ENCODE peak calls at places on chromosomes 13 and 19, in seven cellular contexts. F, Z, N, U, Q, G and B are unnamed samples.

GRCh38 chr13:35832551-35832950 is 298.6 kb downstream of the DCLK1 start:
- DNase-seq in Q (no peak), F (peak; percentile 40), N (no peak), U (no peak), Z (no peak), G (no peak), B (no peak)

GRCh38 chr13:99067160-99067985 is 89.5 kb upstream of the DOCK9 start:
- DNase-seq in N (no peak), Q (no peak), G (peak; percentile 58), F (peak; percentile 85), U (peak; percentile 5), Z (no peak), B (no peak)

GRCh38 chr19:1265611-1266115 is 3.5 kb upstream of the CIRBP start:
- DNase-seq in U (no peak), G (peak; percentile 31), F (peak; percentile 80), Q (peak; percentile 73), Z (peak; percentile 38), N (no peak), B (peak; percentile 97)

GRCh38 chr19:47660435-47660832 is 51.5 kb downstream of the BICRA start:
- DNase-seq in U (peak; percentile 87), Z (no peak), F (no peak), Q (no peak), N (no peak), G (no peak), B (no peak)

GRCh38 chr19:7506385-7507328 is 9.2 kb upstream of the ZNF358 start:
- DNase-seq in U (peak; percentile 52), Z (no peak), G (peak; percentile 62), N (peak; percentile 90), F (peak; percentile 48), Q (peak; percentile 86), B (peak; percentile 77)

GRCh38 chr13:23352161-23352560 is 81.3 kb downstream of the SACS start:
- DNase-seq in Z (no peak), N (no peak), G (no peak), F (no peak), U (no peak), Q (no peak), B (no peak)

GRCh38 chr13:65456150-65456912 is 1773.8 kb downstream of the PCDH9 start:
- DNase-seq in Q (no peak), G (no peak), N (no peak), F (peak; percentile 66), Z (no peak), U (no peak), B (no peak)

GRCh38 chr19:913080-913748 is at the start of gene R3HDM4:
- DNase-seq in U (no peak), Q (peak; percentile 89), F (peak; percentile 37), Z (peak; percentile 80), N (peak; percentile 80), G (peak; percentile 61), B (peak; percentile 96)

GRCh38 chr19:17766543-17767131 is 15.4 kb downstream of the FCHO1 start:
- DNase-seq in Q (peak; percentile 94), Z (peak; percentile 53), U (peak; percentile 89), N (peak; percentile 81), F (peak; percentile 77), G (peak; percentile 64), B (peak; percentile 94)

GRCh38 chr19:3335431-3336350 is 30.7 kb upstream of the NFIC start:
- DNase-seq in Z (no peak), F (peak; percentile 57), U (no peak), Q (peak; percentile 71), N (peak; percentile 78), G (no peak), B (peak; percentile 91)

GRCh38 chr19:1130801-1131717 is 27.3 kb downstream of the GPX4 start:
- DNase-seq in F (no peak), G (no peak), N (no peak), U (no peak), Z (no peak), Q (no peak), B (no peak)

GRCh38 chr13:109794095-109794494 is 7.7 kb upstream of the IRS2 start:
- DNase-seq in Z (no peak), Q (no peak), F (no peak), N (no peak), G (no peak), U (no peak), B (no peak)

GRCh38 chr13:52371736-52372247 is 34.2 kb downstream of the THSD1 start:
- DNase-seq in Q (no peak), G (no peak), Z (no peak), U (peak; percentile 66), N (no peak), F (peak; percentile 63), B (no peak)

GRCh38 chr13:66430266-66430665 is 799.9 kb downstream of the PCDH9 start:
- DNase-seq in G (no peak), N (no peak), U (no peak), Q (no peak), Z (no peak), F (peak; percentile 23), B (no peak)

GRCh38 chr19:31167695-31168094 is 181.5 kb downstream of the TSHZ3 start:
- DNase-seq in Z (no peak), N (no peak), Q (no peak), G (no peak), U (no peak), F (no peak), B (no peak)

GRCh38 chr19:12331211-12331941 is 2.1 kb downstream of the ZNF563 start:
- DNase-seq in G (no peak), Z (no peak), Q (no peak), U (peak; percentile 96), F (no peak), N (no peak), B (no peak)

GRCh38 chr13:23175920-23176319 is 4.9 kb upstream of the SGCG start:
- DNase-seq in F (peak; percentile 11), N (no peak), Z (no peak), U (no peak), G (no peak), Q (no peak), B (no peak)

GRCh38 chr19:38543807-38544568 is 73.8 kb downstream of the MAP4K1 start:
- DNase-seq in G (peak; percentile 98), N (peak; percentile 50), Q (peak; percentile 65), U (peak; percentile 79), F (peak; percentile 86), Z (no peak), B (no peak)

GRCh38 chr19:5128251-5128931 is 159.5 kb downstream of the KDM4B start:
- DNase-seq in N (peak; percentile 92), Q (peak; percentile 89), F (peak; percentile 75), G (no peak), U (no peak), Z (peak; percentile 22), B (no peak)

GRCh38 chr13:52599037-52599852 is 43.0 kb upstream of the HNRNPA1L2 start:
- DNase-seq in G (no peak), Z (peak; percentile 70), N (no peak), F (peak; percentile 71), U (no peak), Q (no peak), B (no peak)

GRCh38 chr13:85853161-85853894 is 54.1 kb upstream of the SLITRK6 start:
- DNase-seq in U (no peak), F (no peak), Z (no peak), Q (no peak), N (no peak), G (no peak), B (peak; percentile 81)

GRCh38 chr19:3198901-3199700 is 13.4 kb downstream of the NCLN start:
- DNase-seq in Z (no peak), F (no peak), Q (no peak), U (no peak), N (no peak), G (no peak), B (no peak)

DNA sequence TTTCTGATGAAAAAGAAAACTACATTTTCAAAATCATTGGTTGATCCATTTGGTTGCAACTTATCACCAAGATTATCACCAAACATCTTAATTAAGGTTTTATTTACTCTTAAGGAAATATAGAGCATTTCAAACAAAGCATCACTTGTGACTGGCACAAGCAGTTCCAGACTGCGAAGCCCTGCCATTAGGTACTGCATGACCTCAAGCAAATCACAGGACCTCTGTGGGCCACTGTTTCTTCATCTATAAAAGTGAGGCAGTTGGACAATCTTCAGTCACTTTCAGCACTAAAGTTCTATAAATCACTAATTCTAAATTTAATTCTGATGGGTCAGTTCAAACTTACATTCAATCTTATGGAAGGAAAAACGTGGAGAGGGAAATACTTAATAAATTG is 2.0 kb downstream of the ELF1 start:
- DNase-seq in N (no peak), F (no peak), G (no peak), Z (peak; percentile 47), U (no peak), Q (no peak), B (no peak)
- TF ChIP-seq POLR2A in N (no peak), F (no peak), G (no peak), Z (peak; percentile 34), U (no peak), Q (no peak), B (no peak)

GRCh38 chr19:15433519-15434069 is 14.8 kb upstream of the AKAP8L start:
- DNase-seq in F (no peak), U (no peak), Q (no peak), N (no peak), Z (no peak), G (no peak), B (no peak)
- H3K4me3 ChIP-seq in F (peak overlapping the region; percentile 1), U (peak overlapping the region; percentile 88), Q (peak overlapping the region; percentile 52), N (peak overlapping the region; percentile 17), Z (peak overlapping the region; percentile 78), G (peak overlapping the region; percentile 71), B (no peak overlapping the region)

DNA sequence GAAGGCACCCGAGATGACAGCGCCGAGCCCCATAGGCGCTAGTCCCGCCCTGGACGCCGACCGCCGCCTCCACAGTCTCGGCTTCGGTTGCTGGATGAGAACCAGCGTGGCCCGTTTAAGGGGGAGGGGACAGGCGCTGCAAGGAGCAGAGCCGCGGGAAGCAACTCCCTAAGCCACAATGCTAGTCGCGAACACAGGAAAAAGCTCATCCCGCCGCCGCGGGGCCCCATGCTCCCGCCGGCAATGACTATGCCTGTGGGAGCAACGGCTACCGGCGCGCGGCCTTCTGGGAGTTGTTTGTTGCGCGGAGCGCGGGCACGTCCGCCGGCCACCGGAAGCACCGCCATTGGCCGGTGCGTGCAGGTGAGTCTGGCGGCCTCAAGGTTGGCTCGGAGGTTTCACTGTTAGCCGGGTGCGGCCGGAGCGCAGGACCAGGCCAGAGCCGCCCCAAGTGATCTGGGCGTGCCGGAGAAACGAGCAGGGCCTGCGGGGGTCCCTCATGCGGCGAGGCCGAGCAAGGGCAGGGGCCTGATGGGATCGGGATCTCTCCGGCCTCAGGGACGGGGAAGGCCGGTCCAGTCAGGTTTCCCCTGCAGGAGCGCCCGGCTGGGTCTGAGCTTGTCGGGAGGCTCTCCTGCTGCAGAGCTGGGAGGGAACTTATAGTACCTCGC is at the start of gene ZNF544:
- DNase-seq in Q (peak; percentile 76), G (peak; percentile 75), N (peak; percentile 69), Z (peak; percentile 77), U (peak; percentile 45), F (peak; percentile 64), B (peak; percentile 28)
- TF ChIP-seq POLR2A in Q (peak; percentile 33), G (peak; percentile 47), N (peak; percentile 64), Z (no peak), U (peak; percentile 82), F (no peak), B (no peak)

DNA sequence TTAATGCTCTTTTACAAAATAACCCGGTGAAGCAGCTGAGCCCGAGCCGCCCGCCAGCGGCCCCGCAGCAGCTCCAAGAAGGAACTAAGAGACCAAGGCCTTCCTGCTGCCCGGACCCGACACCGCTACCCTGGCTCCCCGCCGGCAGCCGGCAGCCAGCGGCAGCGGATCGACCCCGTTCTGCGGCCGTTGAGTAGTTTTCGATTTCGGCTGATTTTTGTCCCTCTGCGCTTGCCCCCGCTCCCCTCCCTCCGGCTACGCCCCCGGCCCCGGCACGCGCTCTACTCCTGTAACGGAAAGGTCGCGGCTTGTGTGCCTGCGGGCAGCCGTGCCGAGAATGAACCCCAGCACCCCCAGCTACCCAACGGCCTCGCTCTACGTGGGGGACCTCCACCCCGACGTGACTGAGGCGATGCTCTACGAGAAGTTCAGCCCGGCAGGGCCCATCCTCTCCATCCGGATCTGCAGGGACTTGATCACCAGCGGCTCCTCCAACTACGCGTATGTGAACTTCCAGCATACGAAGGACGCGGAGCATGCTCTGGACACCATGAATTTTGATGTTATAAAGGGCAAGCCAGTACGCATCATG is at the start of gene PABPC3:
- DNase-seq in N (no peak), G (no peak), Z (no peak), F (no peak), U (no peak), Q (no peak), B (no peak)
- H3K4me3 ChIP-seq in N (no peak within 1 kb of the TSS), G (no peak within 1 kb of the TSS), Z (no peak within 1 kb of the TSS), F (peak within 1 kb of the TSS; percentile 37), U (peak within 1 kb of the TSS; percentile 40), Q (no peak within 1 kb of the TSS), B (no peak within 1 kb of the TSS)